ENCODE peak calls at places on chromosomes 11 and 22, in six cellular contexts. One of them, this sample, is unnamed.

GRCh38 chr11:13368041-13368446 is 90.5 kb downstream of the BMAL1 start:
- DNase-seq in body of pancreas: no peak
- DNase-seq in H9: no peak
- DNase-seq in heart right ventricle: no peak
- DNase-seq in PC-9: no peak
- DNase-seq in kidney: no peak
- DNase-seq in this sample: no peak

GRCh38 chr11:79441159-79441875 is 487 bp upstream of the TENM4 start:
- DNase-seq in heart right ventricle: no peak
- DNase-seq in kidney: no peak
- DNase-seq in PC-9: no peak
- DNase-seq in H9: peak
- DNase-seq in body of pancreas: no peak
- DNase-seq in this sample: no peak

GRCh38 chr11:62151737-62152102 is 27.9 kb downstream of the INCENP start:
- DNase-seq in heart right ventricle: no peak
- DNase-seq in kidney: no peak
- DNase-seq in PC-9: no peak
- DNase-seq in H9: no peak
- DNase-seq in body of pancreas: no peak
- DNase-seq in this sample: no peak

GRCh38 chr11:77073328-77074001 is 6.7 kb downstream of the CAPN5 start:
- DNase-seq in body of pancreas: peak
- DNase-seq in PC-9: peak
- DNase-seq in kidney: peak
- DNase-seq in heart right ventricle: peak
- DNase-seq in H9: peak
- DNase-seq in this sample: peak

GRCh38 chr22:47011131-47011854 is 248.8 kb downstream of the TBC1D22A start:
- DNase-seq in heart right ventricle: no peak
- DNase-seq in kidney: peak
- DNase-seq in body of pancreas: no peak
- DNase-seq in PC-9: no peak
- DNase-seq in H9: no peak
- DNase-seq in this sample: no peak

GRCh38 chr11:104957280-104957679 is 11.1 kb downstream of the CASP4 start:
- DNase-seq in heart right ventricle: no peak
- DNase-seq in kidney: no peak
- DNase-seq in body of pancreas: no peak
- DNase-seq in H9: no peak
- DNase-seq in PC-9: no peak
- DNase-seq in this sample: no peak

GRCh38 chr22:44918166-44918924 is 91.5 kb downstream of the PHF21B start:
- DNase-seq in kidney: peak
- DNase-seq in PC-9: no peak
- DNase-seq in heart right ventricle: no peak
- DNase-seq in body of pancreas: no peak
- DNase-seq in H9: no peak
- DNase-seq in this sample: no peak

GRCh38 chr22:25396615-25397200 is 167.8 kb upstream of the GRK3 start:
- DNase-seq in body of pancreas: no peak
- DNase-seq in PC-9: no peak
- DNase-seq in heart right ventricle: no peak
- DNase-seq in H9: no peak
- DNase-seq in kidney: peak
- DNase-seq in this sample: no peak

GRCh38 chr11:76135491-76135890 is 70.8 kb downstream of the WNT11 start:
- DNase-seq in heart right ventricle: no peak
- DNase-seq in body of pancreas: no peak
- DNase-seq in H9: no peak
- DNase-seq in kidney: no peak
- DNase-seq in PC-9: no peak
- DNase-seq in this sample: no peak

GRCh38 chr11:46380340-46381045 is 976 bp upstream of the MDK start:
- DNase-seq in heart right ventricle: peak
- DNase-seq in body of pancreas: peak
- DNase-seq in PC-9: peak
- DNase-seq in kidney: peak
- DNase-seq in H9: peak
- DNase-seq in this sample: peak

GRCh38 chr11:85918910-85919794 is 64.0 kb downstream of the CCDC83 start:
- DNase-seq in H9: no peak
- DNase-seq in PC-9: no peak
- DNase-seq in heart right ventricle: no peak
- DNase-seq in body of pancreas: no peak
- DNase-seq in kidney: no peak
- DNase-seq in this sample: no peak

GRCh38 chr11:85922367-85922766 is 67.2 kb downstream of the CCDC83 start:
- DNase-seq in PC-9: no peak
- DNase-seq in body of pancreas: no peak
- DNase-seq in H9: no peak
- DNase-seq in heart right ventricle: no peak
- DNase-seq in kidney: no peak
- DNase-seq in this sample: no peak

GRCh38 chr11:85923455-85923854 is 68.3 kb downstream of the CCDC83 start:
- DNase-seq in H9: no peak
- DNase-seq in heart right ventricle: no peak
- DNase-seq in kidney: no peak
- DNase-seq in body of pancreas: no peak
- DNase-seq in PC-9: no peak
- DNase-seq in this sample: no peak
- H3K27ac ChIP-seq in H9: no peak
- H3K27ac ChIP-seq in heart right ventricle: no peak
- H3K27ac ChIP-seq in kidney: no peak
- H3K27ac ChIP-seq in body of pancreas: no peak
- H3K27ac ChIP-seq in PC-9: no peak
- H3K27ac ChIP-seq in this sample: no peak

DNA sequence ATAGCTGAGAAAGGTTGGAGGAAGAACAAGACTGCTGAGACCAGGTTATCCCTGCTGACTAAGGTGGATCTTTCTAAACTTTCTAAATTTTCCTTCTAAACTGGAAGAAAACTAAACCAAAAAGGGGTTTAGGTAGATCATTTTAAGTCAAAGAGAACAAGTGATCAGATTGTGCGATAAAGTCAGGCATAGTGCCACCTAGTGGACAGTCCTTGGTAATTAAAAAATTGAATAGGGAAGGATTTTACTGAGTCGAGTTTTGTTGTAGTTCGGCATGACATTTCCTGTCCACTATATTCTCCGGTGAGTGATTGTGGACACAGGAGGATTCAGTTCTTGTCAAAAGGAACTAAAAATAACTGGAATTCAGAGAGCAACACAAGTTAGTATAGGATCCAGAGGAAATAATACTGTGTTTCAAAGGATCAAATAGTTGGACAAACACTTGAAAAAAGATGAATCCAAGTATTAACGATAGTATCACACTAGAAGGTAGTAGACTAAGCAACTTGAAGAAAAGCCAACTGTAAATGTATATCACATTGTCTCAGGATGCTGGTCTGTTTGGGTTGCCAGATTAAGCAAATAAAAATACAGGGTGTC is 1236.4 kb downstream of the FAM181B start:
- DNase-seq in H9: no peak
- DNase-seq in heart right ventricle: no peak
- DNase-seq in PC-9: peak
- DNase-seq in body of pancreas: peak
- DNase-seq in kidney: no peak
- DNase-seq in this sample: peak
- TF ChIP-seq CTCF in H9: peak
- TF ChIP-seq CTCF in heart right ventricle: peak
- TF ChIP-seq CTCF in PC-9: peak
- TF ChIP-seq CTCF in body of pancreas: peak
- TF ChIP-seq CTCF in kidney: peak
- TF ChIP-seq CTCF in this sample: peak

GRCh38 chr11:91243065-91243464 is 981.6 kb upstream of the FAT3 start:
- DNase-seq in PC-9: no peak
- DNase-seq in body of pancreas: no peak
- DNase-seq in kidney: no peak
- DNase-seq in H9: no peak
- DNase-seq in heart right ventricle: no peak
- DNase-seq in this sample: no peak

GRCh38 chr11:91239359-91239758 is 985.3 kb upstream of the FAT3 start:
- DNase-seq in H9: no peak
- DNase-seq in body of pancreas: no peak
- DNase-seq in heart right ventricle: no peak
- DNase-seq in PC-9: peak
- DNase-seq in kidney: no peak
- DNase-seq in this sample: no peak

GRCh38 chr11:91248199-91248807 is 976.3 kb upstream of the FAT3 start:
- DNase-seq in body of pancreas: no peak
- DNase-seq in kidney: no peak
- DNase-seq in H9: no peak
- DNase-seq in PC-9: no peak
- DNase-seq in heart right ventricle: no peak
- DNase-seq in this sample: peak

GRCh38 chr11:91244921-91245320 is 979.7 kb upstream of the FAT3 start:
- DNase-seq in body of pancreas: no peak
- DNase-seq in kidney: no peak
- DNase-seq in PC-9: no peak
- DNase-seq in H9: no peak
- DNase-seq in heart right ventricle: no peak
- DNase-seq in this sample: no peak

DNA sequence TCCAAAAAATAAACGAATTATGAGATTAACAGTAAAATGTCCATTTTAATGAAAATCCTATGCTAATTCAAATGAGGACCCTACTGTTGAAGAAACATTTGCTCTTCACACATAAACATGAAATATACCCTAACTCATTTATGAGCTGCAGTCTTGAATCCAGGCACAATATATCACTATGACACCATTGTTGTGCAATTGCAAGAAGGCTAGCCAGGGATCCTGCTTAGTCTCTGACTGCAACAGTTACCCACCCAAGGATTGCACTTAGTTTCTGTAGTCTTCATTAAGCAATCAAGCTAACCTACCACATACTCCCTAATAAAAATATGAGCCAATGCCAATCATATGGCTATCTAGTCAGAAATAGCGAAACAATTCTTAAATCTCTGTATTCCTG is 981.0 kb upstream of the FAT3 start:
- DNase-seq in H9: no peak
- DNase-seq in PC-9: no peak
- DNase-seq in body of pancreas: no peak
- DNase-seq in heart right ventricle: no peak
- DNase-seq in kidney: no peak
- DNase-seq in this sample: no peak
- H3K27ac ChIP-seq in H9: no peak
- H3K27ac ChIP-seq in PC-9: no peak
- H3K27ac ChIP-seq in body of pancreas: no peak
- H3K27ac ChIP-seq in heart right ventricle: no peak
- H3K27ac ChIP-seq in kidney: no peak
- H3K27ac ChIP-seq in this sample: no peak

GRCh38 chr22:17537155-17537554 is 26.1 kb upstream of the SLC25A18 start:
- DNase-seq in PC-9: no peak
- DNase-seq in heart right ventricle: no peak
- DNase-seq in body of pancreas: no peak
- DNase-seq in kidney: no peak
- DNase-seq in H9: no peak
- DNase-seq in this sample: no peak

GRCh38 chr22:17541476-17541875 is 21.8 kb upstream of the SLC25A18 start:
- DNase-seq in kidney: no peak
- DNase-seq in body of pancreas: no peak
- DNase-seq in PC-9: no peak
- DNase-seq in heart right ventricle: no peak
- DNase-seq in H9: no peak
- DNase-seq in this sample: no peak

GRCh38 chr22:17536269-17536668 is 27.0 kb upstream of the SLC25A18 start:
- DNase-seq in heart right ventricle: no peak
- DNase-seq in PC-9: no peak
- DNase-seq in body of pancreas: no peak
- DNase-seq in kidney: no peak
- DNase-seq in H9: no peak
- DNase-seq in this sample: no peak

GRCh38 chr22:17542452-17542851 is 20.8 kb upstream of the SLC25A18 start:
- DNase-seq in body of pancreas: no peak
- DNase-seq in kidney: no peak
- DNase-seq in H9: no peak
- DNase-seq in PC-9: no peak
- DNase-seq in heart right ventricle: no peak
- DNase-seq in this sample: no peak

GRCh38 chr22:17540481-17540880 is 22.8 kb upstream of the SLC25A18 start:
- DNase-seq in body of pancreas: no peak
- DNase-seq in heart right ventricle: no peak
- DNase-seq in H9: peak
- DNase-seq in kidney: no peak
- DNase-seq in PC-9: no peak
- DNase-seq in this sample: no peak
- TF ChIP-seq CTCF in body of pancreas: no peak
- TF ChIP-seq CTCF in heart right ventricle: no peak
- TF ChIP-seq CTCF in H9: peak
- TF ChIP-seq CTCF in kidney: no peak
- TF ChIP-seq CTCF in PC-9: no peak
- TF ChIP-seq CTCF in this sample: no peak

DNA sequence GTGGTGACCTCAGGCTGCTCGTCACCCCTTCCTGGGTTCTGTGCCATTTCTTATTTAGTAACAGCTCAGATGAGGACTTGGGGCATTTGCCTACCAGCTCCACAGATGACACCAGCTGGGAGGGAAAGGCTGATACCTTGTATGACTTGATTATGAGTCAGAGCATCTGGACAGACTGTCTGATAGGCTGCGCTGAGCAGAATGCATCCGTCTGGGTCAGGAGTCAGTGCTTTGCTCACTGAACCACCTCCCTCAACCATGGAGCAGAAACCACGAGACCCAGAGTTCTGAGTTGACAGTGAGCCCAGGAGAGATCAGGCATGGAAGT is 6.8 kb downstream of the ST14 start:
- DNase-seq in heart right ventricle: no peak
- DNase-seq in body of pancreas: peak
- DNase-seq in kidney: no peak
- DNase-seq in PC-9: peak
- DNase-seq in H9: no peak
- DNase-seq in this sample: peak
- H3K27ac ChIP-seq in heart right ventricle: no peak
- H3K27ac ChIP-seq in body of pancreas: no peak
- H3K27ac ChIP-seq in kidney: peak
- H3K27ac ChIP-seq in PC-9: peak
- H3K27ac ChIP-seq in H9: no peak
- H3K27ac ChIP-seq in this sample: peak

This sample was measured in RWPE1.